ENCODE peak calls at places on chromosome 1, in five cellular contexts. T, Q, Z, G and K are unnamed samples. For H3K27me3, the result is how much of the 10 kb centered on the place peaks cover.

GRCh38 chr1:236890152-236891056 is 95.3 kb downstream of the MTR start:
- DNase-seq in Q (no peak), T (no peak), Z (no peak), G (no peak), K (no peak)

GRCh38 chr1:97608272-97608671 is 312.6 kb downstream of the DPYD start:
- DNase-seq in T (no peak), G (no peak), Q (no peak), Z (no peak), K (no peak)

GRCh38 chr1:20601123-20601825 is 12.4 kb downstream of the CDA start:
- DNase-seq in G (no peak), Z (no peak), Q (peak), T (no peak), K (no peak)

GRCh38 chr1:43604192-43604591 is 45.8 kb upstream of the KDM4A start:
- DNase-seq in T (no peak), Q (no peak), Z (no peak), G (no peak), K (no peak)

GRCh38 chr1:64623750-64624445 is 121.0 kb upstream of the RAVER2 start:
- DNase-seq in T (no peak), Z (no peak), Q (peak), G (no peak), K (no peak)

GRCh38 chr1:87140831-87141540 is 187.7 kb upstream of the LMO4 start:
- DNase-seq in Z (no peak), T (no peak), Q (peak), G (no peak), K (no peak)

GRCh38 chr1:1091344-1092148 is 17.4 kb upstream of the RNF223 start:
- DNase-seq in Z (no peak), Q (no peak), T (no peak), G (no peak), K (peak)

GRCh38 chr1:102097451-102097850 is 100.7 kb upstream of the OLFM3 start:
- DNase-seq in T (no peak), G (no peak), Q (peak), Z (no peak), K (no peak)

GRCh38 chr1:18481190-18481920 is 625 bp downstream of the KLHDC7A start:
- DNase-seq in Z (no peak), T (no peak), Q (no peak), G (no peak), K (no peak)

GRCh38 chr1:176576670-176577069 is 113.7 kb downstream of the PAPPA2 start:
- DNase-seq in Z (no peak), G (no peak), T (no peak), Q (no peak), K (no peak)

GRCh38 chr1:14511856-14512585 is 86.5 kb upstream of the KAZN start:
- DNase-seq in T (no peak), Z (no peak), G (no peak), Q (no peak), K (no peak)

GRCh38 chr1:200590001-200590400 is 30.6 kb downstream of the KIF14 start:
- DNase-seq in Z (no peak), Q (no peak), T (no peak), G (no peak), K (no peak)

GRCh38 chr1:54614558-54614957 is 8.8 kb downstream of the FAM151A start:
- DNase-seq in Z (no peak), Q (no peak), G (no peak), T (no peak), K (no peak)

GRCh38 chr1:78231477-78231876 is 185.7 kb downstream of the GIPC2 start:
- DNase-seq in G (no peak), Z (no peak), Q (no peak), T (no peak), K (no peak)

GRCh38 chr1:53470155-53470554 is 11.0 kb downstream of the DMRTB1 start:
- DNase-seq in T (peak), G (peak), Z (no peak), Q (peak), K (peak)

GRCh38 chr1:186838380-186839076 is 9.8 kb downstream of the PLA2G4A start:
- DNase-seq in Z (no peak), T (no peak), G (no peak), Q (no peak), K (no peak)

GRCh38 chr1:111647738-111648137 is 28.1 kb downstream of the RAP1A start:
- DNase-seq in T (no peak), G (no peak), Q (no peak), Z (no peak), K (no peak)

GRCh38 chr1:212231372-212231771 is 53.8 kb upstream of the PPP2R5A start:
- DNase-seq in Z (no peak), Q (no peak), G (no peak), T (no peak), K (no peak)

GRCh38 chr1:35708179-35708891 is 10.3 kb downstream of the C1orf216 start:
- DNase-seq in Z (no peak), T (no peak), Q (no peak), G (no peak), K (peak)

GRCh38 chr1:201594575-201595245 is 55.8 kb downstream of the NAV1 start:
- DNase-seq in Q (no peak), T (no peak), G (no peak), Z (no peak), K (no peak)

GRCh38 chr1:66217021-66217420 is 316.9 kb upstream of the SGIP1 start:
- DNase-seq in G (no peak), T (no peak), Q (peak), Z (no peak), K (no peak)

GRCh38 chr1:183931646-183932271 is 105.8 kb downstream of the COLGALT2 start:
- DNase-seq in G (no peak), Z (no peak), T (no peak), Q (no peak), K (no peak)

GRCh38 chr1:2929335-2929734 is 91.9 kb upstream of the ACTRT2 start:
- DNase-seq in Z (no peak), T (no peak), G (no peak), Q (no peak), K (no peak)

GRCh38 chr1:175649416-175649815 is 94.0 kb downstream of the TNR start:
- DNase-seq in Q (no peak), T (no peak), Z (no peak), G (no peak), K (no peak)

GRCh38 chr1:12065872-12066271 is 2.8 kb downstream of the TNFRSF8 start:
- DNase-seq in G (no peak), Z (no peak), T (no peak), Q (no peak), K (no peak)
- H3K27me3 ChIP-seq in G (half or more), Z (under half), T (under half), Q (under half), K (half or more)

GRCh38 chr1:231374394-231374793 is 36.3 kb downstream of the SPRTN start:
- DNase-seq in T (no peak), G (no peak), Q (no peak), Z (no peak), K (no peak)

GRCh38 chr1:231372501-231372900 is 34.4 kb downstream of the SPRTN start:
- DNase-seq in G (no peak), T (no peak), Q (no peak), Z (no peak), K (no peak)

GRCh38 chr1:231363624-231364023 is 25.5 kb downstream of the SPRTN start:
- DNase-seq in G (no peak), Z (no peak), T (no peak), Q (no peak), K (no peak)

DNA sequence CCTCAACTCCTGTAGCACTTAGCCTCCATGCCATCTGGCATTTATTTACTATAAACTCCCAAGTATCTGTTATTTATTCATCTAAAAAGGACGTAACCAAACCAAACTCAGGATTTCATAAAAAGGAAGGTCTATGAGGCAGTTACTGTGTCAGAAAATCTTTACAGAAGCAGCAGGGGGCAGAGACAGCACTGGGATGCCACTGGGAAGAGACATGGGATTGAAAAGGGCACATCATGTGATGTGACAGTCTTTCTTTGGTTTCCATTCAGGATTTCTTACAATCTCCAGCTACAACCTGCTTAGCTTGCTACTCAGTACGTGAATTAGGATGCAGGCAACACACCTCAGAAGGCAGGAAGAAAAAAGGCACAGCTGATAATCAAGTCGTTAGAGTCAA is 31.2 kb downstream of the SPRTN start:
- DNase-seq in Q (no peak), Z (no peak), G (no peak), T (no peak), K (no peak)
- TF ChIP-seq CTCF in Q (peak), Z (no peak), G (peak), T (no peak), K (peak)

DNA sequence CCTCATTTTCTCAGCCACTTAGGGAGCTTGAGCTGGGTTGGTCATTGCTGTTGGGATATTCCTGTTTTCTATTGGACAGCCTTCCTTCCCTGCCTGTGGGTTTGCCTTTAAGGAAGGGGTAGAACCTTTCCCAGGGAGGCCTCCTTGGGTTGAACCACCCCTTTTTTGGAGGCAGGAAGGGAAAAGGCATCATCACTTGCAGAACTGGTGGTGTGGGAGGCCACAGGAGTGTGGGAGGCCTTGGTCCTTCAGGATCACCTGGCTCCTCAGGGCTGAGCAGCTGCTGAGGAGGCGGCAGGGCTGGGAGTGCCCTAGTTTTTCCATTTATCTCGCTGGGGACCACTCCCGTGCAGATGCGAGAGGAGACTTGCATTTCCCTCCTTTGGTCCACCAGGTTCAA is 667 bp upstream of the CYB561D1 start:
- DNase-seq in G (no peak), T (no peak), Z (no peak), Q (no peak), K (no peak)
- H3K4me3 ChIP-seq in G (no peak), T (no peak), Z (peak), Q (no peak), K (peak)

GRCh38 chr1:9196129-9197040 is 38.2 kb upstream of the H6PD start:
- DNase-seq in T (peak), Z (peak), G (peak), Q (peak), K (peak)

GRCh38 chr1:9197186-9198099 is 37.1 kb upstream of the H6PD start:
- DNase-seq in G (no peak), T (no peak), Q (no peak), Z (no peak), K (no peak)

GRCh38 chr1:9201421-9202239 is 32.9 kb upstream of the H6PD start:
- DNase-seq in T (no peak), G (no peak), Z (no peak), Q (peak), K (peak)

GRCh38 chr1:9200441-9200840 is 34.1 kb upstream of the H6PD start:
- DNase-seq in Z (no peak), Q (peak), G (no peak), T (no peak), K (no peak)

GRCh38 chr1:9198538-9199361 is 35.8 kb upstream of the H6PD start:
- DNase-seq in Z (no peak), G (peak), Q (no peak), T (no peak), K (peak)
- H3K27me3 ChIP-seq in Z (under half), G (under half), Q (under half), T (under half), K (under half)

DNA sequence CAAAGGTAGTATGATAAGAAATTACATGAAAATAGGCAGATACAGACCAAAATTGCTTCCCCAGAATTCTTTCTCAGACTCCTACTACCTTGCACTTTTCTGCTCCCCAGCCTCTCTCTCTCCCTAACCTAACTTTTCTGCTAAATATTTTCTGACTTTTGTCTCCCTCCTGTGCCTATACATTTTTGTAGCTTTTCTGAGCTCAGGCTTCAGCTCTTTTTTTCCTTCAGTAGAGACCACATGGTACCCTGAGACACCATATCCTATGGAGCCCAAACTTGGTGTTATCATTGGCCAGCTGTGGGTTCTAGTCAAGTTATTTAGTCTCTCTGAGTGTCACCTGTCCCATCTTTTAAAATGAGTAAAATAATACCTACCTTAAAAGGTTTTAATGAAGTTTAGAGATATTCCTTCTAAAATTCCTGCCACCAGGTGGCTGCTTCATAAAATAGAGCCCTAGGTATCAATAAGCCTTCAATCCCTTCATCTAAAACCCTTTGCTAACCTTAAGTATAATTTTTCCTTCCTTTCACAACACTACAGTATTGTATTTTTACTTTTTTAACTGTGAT is 237.7 kb upstream of the DUSP10 start:
- DNase-seq in T (no peak), Z (no peak), G (no peak), Q (no peak), K (no peak)
- TF ChIP-seq CTCF in T (no peak), Z (no peak), G (peak), Q (peak), K (no peak)

DNA sequence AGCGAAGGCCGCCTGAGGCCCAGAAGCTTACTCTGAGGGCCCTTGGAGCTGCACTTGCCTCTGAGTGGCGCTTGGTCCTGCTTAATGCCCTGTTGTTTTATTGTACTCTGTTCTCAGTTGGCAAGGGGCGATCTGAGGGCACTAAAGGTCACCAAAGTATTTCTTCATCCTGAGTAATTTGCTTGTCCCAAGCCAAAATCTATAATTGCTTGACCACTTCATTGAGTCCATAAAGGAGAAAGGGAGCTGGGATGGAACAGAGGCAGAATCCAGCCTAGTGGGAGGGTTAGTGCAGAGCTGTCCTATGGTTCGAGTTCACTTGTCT is 376 bp upstream of the NUAK2 start:
- DNase-seq in T (no peak), Z (no peak), G (no peak), Q (no peak), K (no peak)
- H3K4me3 ChIP-seq in T (no peak), Z (peak), G (peak), Q (no peak), K (peak)

DNA sequence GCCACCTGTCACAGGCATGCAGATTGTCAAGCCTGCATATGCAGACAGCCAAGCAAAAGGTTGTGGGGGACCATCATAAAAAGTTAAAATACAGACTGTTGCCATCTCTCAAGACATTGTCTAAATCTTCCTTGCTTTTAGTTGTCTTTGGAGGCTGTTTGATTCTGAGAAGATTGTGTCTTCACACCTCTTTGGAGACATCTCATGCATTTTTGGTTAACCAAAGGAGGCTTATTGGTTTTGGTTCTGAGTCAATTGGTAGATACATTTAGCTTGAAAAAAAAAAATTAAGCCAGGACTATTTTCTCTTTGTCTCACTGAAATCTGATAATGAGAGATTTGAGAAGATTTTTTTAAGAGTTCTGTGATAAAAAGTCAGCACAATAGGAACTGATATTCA is 217.6 kb downstream of the LYPLAL1 start:
- DNase-seq in Z (no peak), G (no peak), Q (no peak), T (no peak), K (no peak)
- H3K27me3 ChIP-seq in Z (under half), G (under half), Q (under half), T (under half), K (under half)